ENCODE peak calls at places on chromosomes 11 and 22, in four cellular contexts. T is stimulated activated CD8-positive, alpha-beta memory T cell treated with anti-CD3 and anti-CD28 coated beads, Interleukin-12 subunit alpha, Interleukin-12 subunit beta, amount 100 ng/mL, for 4 hours; R is activated naive CD8-positive, alpha-beta T cell treated with anti-CD3 and anti-CD28 coated beads, Interleukin-2, amount 50 U/mL, for 24 hours; Z is neural progenitor cell. E is an unnamed sample.

GRCh38 chr11:123381817-123382554 is 48.1 kb upstream of the GRAMD1B start:
- DNase-seq in R (peak), T (no peak), Z (no peak), E (peak)

GRCh38 chr11:72012897-72013721 is 14.4 kb downstream of the IL18BP start:
- DNase-seq in Z (no peak), R (no peak), T (no peak), E (no peak)

GRCh38 chr11:101862410-101863233 is 52.2 kb upstream of the CEP126 start:
- DNase-seq in Z (peak), R (no peak), T (no peak), E (no peak)

GRCh38 chr22:45910928-45911467 is 66.0 kb downstream of the WNT7B start:
- DNase-seq in R (no peak), T (no peak), Z (peak), E (no peak)

GRCh38 chr11:7536102-7536501 is 22.3 kb downstream of the PPFIBP2 start:
- DNase-seq in Z (peak), T (no peak), R (no peak), E (no peak)

GRCh38 chr11:7559404-7560283 is 45.8 kb downstream of the PPFIBP2 start:
- DNase-seq in Z (no peak), T (no peak), R (no peak), E (no peak)

GRCh38 chr11:30451167-30451566 is 128.3 kb downstream of the ARL14EP start:
- DNase-seq in Z (peak), T (no peak), R (no peak), E (no peak)

GRCh38 chr11:14650064-14650463 is 6.5 kb downstream of the PDE3B start:
- DNase-seq in T (no peak), R (no peak), Z (no peak), E (no peak)

GRCh38 chr11:65642014-65642671 is 4.2 kb downstream of the SIPA1 start:
- DNase-seq in Z (peak), T (no peak), R (peak), E (peak)

GRCh38 chr22:29154364-29155048 is 51.2 kb upstream of the EMID1 start:
- DNase-seq in R (peak), Z (peak), T (peak), E (peak)

GRCh38 chr11:2143652-2144548 is 4.7 kb upstream of the IGF2 start:
- DNase-seq in R (peak), T (no peak), Z (peak), E (no peak)

GRCh38 chr11:72221386-72221785 is 3.2 kb upstream of the INPPL1 start:
- DNase-seq in T (no peak), R (no peak), Z (no peak), E (no peak)

GRCh38 chr22:41936894-41937169 is 10.1 kb downstream of the CENPM start:
- DNase-seq in Z (no peak), T (no peak), R (no peak), E (no peak)

GRCh38 chr11:117440258-117440657 is 112.6 kb downstream of the CEP164 start:
- DNase-seq in Z (no peak), T (no peak), R (no peak), E (no peak)

GRCh38 chr22:47619631-47620030 is 857.2 kb downstream of the TBC1D22A start:
- DNase-seq in Z (no peak), R (no peak), T (no peak), E (no peak)

GRCh38 chr11:2927851-2928604 is 1.2 kb downstream of the PHLDA2 start:
- DNase-seq in Z (no peak), T (no peak), R (no peak), E (no peak)

GRCh38 chr11:95419915-95420314 is 188.9 kb upstream of the SESN3 start:
- DNase-seq in T (no peak), R (no peak), Z (no peak), E (no peak)

GRCh38 chr22:45528046-45528445 is 25.4 kb downstream of the FBLN1 start:
- DNase-seq in Z (no peak), R (no peak), T (no peak), E (no peak)

GRCh38 chr22:46024136-46024840 is 47.3 kb upstream of the WNT7B start:
- DNase-seq in Z (no peak), T (no peak), R (no peak), E (peak)

E was measured in activated naive CD4-positive, alpha-beta T cell treated with anti-CD3 and anti-CD28 coated beads, Interleukin-2, amount 10 ng/mL, durations not matched to agents 7 days and 5 days.